ENCODE peak calls at places on chromosome 17, in five cellular contexts. Y is IMR-90, W is A549, S is pancreas, E is thoracic aorta. Z is an unnamed sample.

GRCh38 chr17:49930880-49931279 is 38.1 kb upstream of the DLX4 start:
- DNase-seq in Y (no peak), W (no peak), S (no peak), E (no peak), Z (no peak)

GRCh38 chr17:36136031-36136430 is 32.4 kb downstream of the CCL4 start:
- DNase-seq in Y (no peak), W (no peak), S (no peak), E (no peak), Z (no peak)

GRCh38 chr17:6755731-6756184 is at the start of gene XAF1:
- DNase-seq in Y (peak; percentile 33), W (no peak), S (no peak), E (no peak), Z (peak; percentile 48)

GRCh38 chr17:65184235-65184959 is 47.2 kb downstream of the RGS9 start:
- DNase-seq in Y (no peak), W (no peak), S (no peak), E (no peak), Z (no peak)

GRCh38 chr17:59505610-59506276 is 59.7 kb upstream of the DHX40 start:
- DNase-seq in Y (peak; percentile 5), W (no peak), S (no peak), E (no peak), Z (no peak)

GRCh38 chr17:67156269-67157199 is 88.5 kb downstream of the HELZ start:
- DNase-seq in Y (peak; percentile 14), W (no peak), S (no peak), E (no peak), Z (peak; percentile 50)

GRCh38 chr17:933168-934083 is 46.1 kb downstream of the NXN start:
- DNase-seq in Y (peak; percentile 99), W (peak; percentile 97), S (no peak), E (no peak), Z (no peak)

GRCh38 chr17:79988163-79988971 is 47.3 kb downstream of the TBC1D16 start:
- DNase-seq in Y (peak; percentile 89), W (peak; percentile 65), S (peak; percentile 54), E (no peak), Z (peak; percentile 58)

GRCh38 chr17:19719365-19720209 is 3.2 kb upstream of the SLC47A2 start:
- DNase-seq in Y (no peak), W (peak; percentile 82), S (peak; percentile 43), E (no peak), Z (no peak)

GRCh38 chr17:78974635-78975591 is 4.8 kb downstream of the LGALS3BP start:
- DNase-seq in Y (peak; percentile 84), W (no peak), S (peak; percentile 82), E (peak; percentile 47), Z (no peak)

GRCh38 chr17:80265205-80266068 is 4.8 kb downstream of the RNF213 start:
- DNase-seq in Y (no peak), W (no peak), S (no peak), E (no peak), Z (peak; percentile 90)

GRCh38 chr17:40437095-40437732 is 6.0 kb upstream of the IGFBP4 start:
- DNase-seq in Y (peak; percentile 26), W (no peak), S (no peak), E (no peak), Z (no peak)

GRCh38 chr17:21355586-21355985 is 20.6 kb upstream of the KCNJ12 start:
- DNase-seq in Y (no peak), W (no peak), S (peak; percentile 17), E (no peak), Z (no peak)

DNA sequence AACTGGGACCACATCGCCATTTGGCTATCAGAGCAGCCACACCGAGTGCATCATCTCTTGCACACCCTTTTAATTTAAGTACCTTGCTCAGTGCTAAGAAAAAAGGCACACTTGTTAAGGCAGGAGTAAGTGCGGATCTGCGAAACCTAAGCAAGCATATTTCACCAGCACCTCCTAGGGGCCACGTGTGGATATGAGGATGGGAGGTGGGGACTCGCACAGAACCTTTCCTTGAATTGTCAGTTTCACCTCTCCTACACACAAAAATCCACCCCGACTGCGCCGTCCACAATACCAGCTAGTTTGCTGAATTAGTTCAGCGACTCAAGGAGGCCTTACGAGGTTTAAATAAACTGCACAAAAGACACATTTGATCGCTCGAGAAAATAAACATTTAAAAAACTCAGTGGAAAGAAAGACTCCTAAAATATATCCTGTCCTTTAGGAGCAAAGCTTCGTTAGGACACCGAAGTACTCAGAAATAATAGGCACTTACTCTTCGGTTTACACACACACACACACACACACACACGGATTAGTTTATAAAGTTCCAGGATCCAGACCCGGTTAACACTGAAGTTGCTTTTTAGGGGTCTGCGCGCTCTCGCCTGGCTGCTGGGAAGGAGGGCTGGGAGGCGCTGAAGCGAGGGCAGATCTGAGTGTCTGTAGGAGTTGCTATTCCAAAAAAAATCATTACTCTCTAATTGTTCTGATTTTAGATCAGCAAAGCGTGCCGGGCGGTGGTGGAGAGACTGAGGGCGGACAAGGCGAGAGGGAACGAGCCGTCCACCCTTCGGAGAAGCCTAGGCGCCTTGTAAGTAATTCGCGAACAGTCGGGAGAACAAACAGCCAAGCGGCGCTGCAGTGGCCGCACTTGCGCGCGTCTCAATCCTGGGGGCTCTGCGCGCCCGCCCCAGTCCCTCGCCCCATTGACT is 1.0 kb upstream of the KCNJ2 start:
- DNase-seq in Y (peak; percentile 81), W (peak; percentile 69), S (peak; percentile 51), E (no peak), Z (peak; percentile 41)
- TF ChIP-seq CTCF in Y (peak; percentile 75), W (peak; percentile 80), S (peak; percentile 26), E (peak; percentile 42), Z (peak; percentile 15)

GRCh38 chr17:17783121-17783824 is 53.5 kb downstream of the SREBF1 start:
- DNase-seq in Y (no peak), W (no peak), S (peak; percentile 88), E (no peak), Z (peak; percentile 80)
- TF ChIP-seq CTCF in Y (no peak), W (no peak), S (no peak), E (no peak), Z (peak; percentile 51)

DNA sequence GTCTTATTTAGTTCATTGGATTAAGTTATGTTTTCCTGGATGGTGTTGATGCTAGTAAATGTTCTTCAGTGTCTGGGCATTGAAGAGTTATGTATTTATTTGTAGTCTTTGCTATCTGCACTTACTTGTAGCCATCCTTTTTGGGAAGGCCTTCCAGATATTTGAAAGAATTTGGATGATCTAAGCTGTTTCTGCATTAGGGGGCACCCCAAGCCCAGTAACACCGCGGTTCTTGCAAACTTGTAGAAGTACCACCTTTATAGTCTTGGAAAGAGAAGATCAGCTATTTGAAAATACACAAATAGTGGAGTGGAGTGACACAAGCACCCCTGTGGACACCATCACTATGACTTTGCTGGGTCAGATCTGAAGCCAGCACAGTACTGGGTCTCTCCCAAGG is 175.9 kb upstream of the KIF2B start:
- DNase-seq in Y (no peak), W (no peak), S (no peak), E (no peak), Z (no peak)
- TF ChIP-seq CTCF in Y (no peak), W (no peak), S (no peak), E (no peak), Z (no peak)

GRCh38 chr17:34081269-34081668 is 173.8 kb upstream of the CCL2 start:
- DNase-seq in Y (peak; percentile 6), W (peak; percentile 20), S (no peak), E (no peak), Z (no peak)
- TF ChIP-seq CTCF in Y (peak; percentile 41), W (peak; percentile 36), S (no peak), E (no peak), Z (no peak)

DNA sequence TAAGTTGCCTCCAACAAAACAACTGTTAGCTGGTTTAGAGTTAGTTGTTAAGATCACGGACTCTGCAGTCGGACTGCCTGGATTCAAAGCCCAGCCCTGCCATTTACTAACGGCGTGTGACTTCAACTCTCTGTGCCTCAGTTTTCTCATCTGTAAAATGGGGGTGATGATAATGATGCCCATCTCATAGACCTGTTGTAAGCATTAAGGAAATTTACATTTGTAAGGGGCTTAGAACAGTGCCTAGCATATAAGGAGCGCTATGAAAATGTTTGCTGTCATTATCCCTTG is 825 bp downstream of the SLC4A1 start:
- DNase-seq in Y (no peak), W (no peak), S (no peak), E (no peak), Z (no peak)
- TF ChIP-seq CTCF in Y (no peak), W (no peak), S (no peak), E (no peak), Z (no peak)

GRCh38 chr17:44205962-44206824 is 6.5 kb upstream of the ATXN7L3 start:
- DNase-seq in Y (no peak), W (no peak), S (peak; percentile 45), E (no peak), Z (peak; percentile 35)
- TF ChIP-seq CTCF in Y (peak; percentile 28), W (no peak), S (no peak), E (no peak), Z (peak; percentile 11)

GRCh38 chr17:77441130-77441920 is 300.6 kb downstream of the SEC14L1 start:
- DNase-seq in Y (no peak), W (no peak), S (no peak), E (no peak), Z (peak; percentile 87)
- TF ChIP-seq CTCF in Y (no peak), W (no peak), S (no peak), E (no peak), Z (no peak)

Z was measured in activated CD8-positive, alpha-beta T cell treated with anti-CD3 and anti-CD28 coated beads for 36 hours.